ENCODE peak calls at places on chromosomes 2 and 18, in ten cellular contexts. One of them, this sample, is unnamed.

GRCh38 chr2:38190542-38191218 is 114.7 kb upstream of the CYP1B1 start:
- DNase-seq in K562: no peak
- DNase-seq in spleen: no peak
- DNase-seq in HepG2: no peak
- DNase-seq in transverse colon: no peak
- DNase-seq in sigmoid colon: no peak
- DNase-seq in stomach: no peak
- DNase-seq in GM12878: no peak
- DNase-seq in H1: no peak
- DNase-seq in GM23338: no peak
- DNase-seq in this sample: no peak

GRCh38 chr2:226333388-226333787 is 466.2 kb downstream of the IRS1 start:
- DNase-seq in K562: no peak
- DNase-seq in spleen: no peak
- DNase-seq in HepG2: no peak
- DNase-seq in transverse colon: no peak
- DNase-seq in sigmoid colon: no peak
- DNase-seq in stomach: no peak
- DNase-seq in GM12878: no peak
- DNase-seq in H1: no peak
- DNase-seq in GM23338: no peak
- DNase-seq in this sample: no peak

GRCh38 chr18:80044072-80044471 is 9.8 kb downstream of the RBFA start:
- DNase-seq in K562: no peak
- DNase-seq in spleen: no peak
- DNase-seq in HepG2: peak; percentile 67
- DNase-seq in transverse colon: no peak
- DNase-seq in sigmoid colon: no peak
- DNase-seq in stomach: no peak
- DNase-seq in GM12878: no peak
- DNase-seq in H1: no peak
- DNase-seq in GM23338: no peak
- DNase-seq in this sample: no peak

GRCh38 chr18:26703170-26703933 is 155.0 kb upstream of the KCTD1 start:
- DNase-seq in K562: no peak
- DNase-seq in spleen: no peak
- DNase-seq in HepG2: no peak
- DNase-seq in transverse colon: peak; percentile 32
- DNase-seq in sigmoid colon: no peak
- DNase-seq in stomach: peak; percentile 83
- DNase-seq in GM12878: no peak
- DNase-seq in H1: no peak
- DNase-seq in GM23338: peak; percentile 52
- DNase-seq in this sample: no peak

GRCh38 chr2:172484253-172484652 is 56.9 kb downstream of the ITGA6 start:
- DNase-seq in K562: no peak
- DNase-seq in spleen: no peak
- DNase-seq in HepG2: peak; percentile 41
- DNase-seq in transverse colon: no peak
- DNase-seq in sigmoid colon: no peak
- DNase-seq in stomach: no peak
- DNase-seq in GM12878: no peak
- DNase-seq in H1: no peak
- DNase-seq in GM23338: peak; percentile 35
- DNase-seq in this sample: no peak

GRCh38 chr2:20539776-20540586 is 93.1 kb downstream of the RHOB start:
- DNase-seq in K562: peak; percentile 27
- DNase-seq in spleen: peak; percentile 68
- DNase-seq in HepG2: no peak
- DNase-seq in transverse colon: no peak
- DNase-seq in sigmoid colon: no peak
- DNase-seq in stomach: no peak
- DNase-seq in GM12878: no peak
- DNase-seq in H1: no peak
- DNase-seq in GM23338: no peak
- DNase-seq in this sample: no peak

GRCh38 chr2:231861538-231861937 is 64.7 kb downstream of the NPPC start:
- DNase-seq in K562: no peak
- DNase-seq in spleen: no peak
- DNase-seq in HepG2: no peak
- DNase-seq in transverse colon: no peak
- DNase-seq in sigmoid colon: no peak
- DNase-seq in stomach: no peak
- DNase-seq in GM12878: no peak
- DNase-seq in H1: no peak
- DNase-seq in GM23338: peak; percentile 19
- DNase-seq in this sample: no peak

GRCh38 chr18:62610509-62611394 is 87.9 kb downstream of the ZCCHC2 start:
- DNase-seq in K562: peak; percentile 20
- DNase-seq in spleen: no peak
- DNase-seq in HepG2: no peak
- DNase-seq in transverse colon: no peak
- DNase-seq in sigmoid colon: no peak
- DNase-seq in stomach: no peak
- DNase-seq in GM12878: no peak
- DNase-seq in H1: peak; percentile 73
- DNase-seq in GM23338: peak; percentile 57
- DNase-seq in this sample: no peak

GRCh38 chr2:198913394-198914152 is 544.2 kb downstream of the SATB2 start:
- DNase-seq in K562: no peak
- DNase-seq in spleen: no peak
- DNase-seq in HepG2: no peak
- DNase-seq in transverse colon: no peak
- DNase-seq in sigmoid colon: no peak
- DNase-seq in stomach: no peak
- DNase-seq in GM12878: peak; percentile 89
- DNase-seq in H1: no peak
- DNase-seq in GM23338: no peak
- DNase-seq in this sample: no peak

GRCh38 chr18:25827961-25828561 is 262.4 kb downstream of the SS18 start:
- DNase-seq in K562: no peak
- DNase-seq in spleen: no peak
- DNase-seq in HepG2: peak; percentile 56
- DNase-seq in transverse colon: no peak
- DNase-seq in sigmoid colon: no peak
- DNase-seq in stomach: no peak
- DNase-seq in GM12878: no peak
- DNase-seq in H1: no peak
- DNase-seq in GM23338: peak; percentile 34
- DNase-seq in this sample: no peak

GRCh38 chr2:171083426-171083825 is 77.3 kb downstream of the TLK1 start:
- DNase-seq in K562: no peak
- DNase-seq in spleen: no peak
- DNase-seq in HepG2: no peak
- DNase-seq in transverse colon: no peak
- DNase-seq in sigmoid colon: no peak
- DNase-seq in stomach: no peak
- DNase-seq in GM12878: no peak
- DNase-seq in H1: no peak
- DNase-seq in GM23338: no peak
- DNase-seq in this sample: no peak

GRCh38 chr2:46275995-46276394 is 21.2 kb upstream of the EPAS1 start:
- DNase-seq in K562: no peak
- DNase-seq in spleen: peak; percentile 89
- DNase-seq in HepG2: no peak
- DNase-seq in transverse colon: peak; percentile 31
- DNase-seq in sigmoid colon: peak; percentile 74
- DNase-seq in stomach: no peak
- DNase-seq in GM12878: no peak
- DNase-seq in H1: peak; percentile 71
- DNase-seq in GM23338: peak; percentile 74
- DNase-seq in this sample: no peak

GRCh38 chr2:136408795-136409194 is 290.8 kb upstream of the CXCR4 start:
- DNase-seq in K562: no peak
- DNase-seq in spleen: no peak
- DNase-seq in HepG2: no peak
- DNase-seq in transverse colon: no peak
- DNase-seq in sigmoid colon: no peak
- DNase-seq in stomach: no peak
- DNase-seq in GM12878: no peak
- DNase-seq in H1: no peak
- DNase-seq in GM23338: no peak
- DNase-seq in this sample: no peak

DNA sequence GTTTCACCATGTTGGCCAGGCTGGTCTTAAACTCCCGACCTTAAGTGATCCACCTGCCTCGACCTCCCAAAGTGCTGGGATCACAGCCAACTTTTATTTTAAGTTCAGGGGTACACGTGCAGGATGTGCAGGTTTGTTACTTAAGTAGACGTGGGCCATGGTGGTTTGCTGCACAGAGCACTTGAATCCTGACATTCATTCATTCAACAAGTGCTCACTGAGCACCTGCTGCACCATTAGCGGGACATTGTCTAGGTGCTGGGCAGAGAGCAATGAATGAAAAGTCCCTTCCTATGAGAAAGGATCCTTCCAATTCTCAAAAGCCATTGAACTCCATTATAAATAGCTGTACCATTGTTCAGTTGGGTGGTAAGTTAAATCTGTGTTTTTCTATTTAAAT is 31.0 kb downstream of the TGFA start:
- DNase-seq in K562: no peak
- DNase-seq in spleen: no peak
- DNase-seq in HepG2: no peak
- DNase-seq in transverse colon: no peak
- DNase-seq in sigmoid colon: no peak
- DNase-seq in stomach: no peak
- DNase-seq in GM12878: no peak
- DNase-seq in H1: peak; percentile 2
- DNase-seq in GM23338: no peak
- DNase-seq in this sample: no peak
- H3K4me1 ChIP-seq in K562: no peaks in the 10 kb centered on the region
- H3K4me1 ChIP-seq in spleen: peaks cover 19% of the 10 kb centered on the region
- H3K4me1 ChIP-seq in HepG2: peaks cover 61% of the 10 kb centered on the region
- H3K4me1 ChIP-seq in transverse colon: peaks cover 30% of the 10 kb centered on the region
- H3K4me1 ChIP-seq in sigmoid colon: peaks cover 12% of the 10 kb centered on the region
- H3K4me1 ChIP-seq in stomach: peaks cover 48% of the 10 kb centered on the region
- H3K4me1 ChIP-seq in GM12878: no peaks in the 10 kb centered on the region
- H3K4me1 ChIP-seq in H1: peaks cover 5% of the 10 kb centered on the region
- H3K4me1 ChIP-seq in GM23338: peaks cover 9% of the 10 kb centered on the region
- H3K4me1 ChIP-seq in this sample: peaks cover 4% of the 10 kb centered on the region

GRCh38 chr18:76453057-76453561 is 41.9 kb downstream of the ZNF516 start:
- DNase-seq in K562: no peak
- DNase-seq in spleen: no peak
- DNase-seq in HepG2: no peak
- DNase-seq in transverse colon: no peak
- DNase-seq in sigmoid colon: no peak
- DNase-seq in stomach: no peak
- DNase-seq in GM12878: no peak
- DNase-seq in H1: no peak
- DNase-seq in GM23338: no peak
- DNase-seq in this sample: no peak

GRCh38 chr18:76450452-76450851 is 44.6 kb downstream of the ZNF516 start:
- DNase-seq in K562: no peak
- DNase-seq in spleen: no peak
- DNase-seq in HepG2: no peak
- DNase-seq in transverse colon: no peak
- DNase-seq in sigmoid colon: peak; percentile 51
- DNase-seq in stomach: no peak
- DNase-seq in GM12878: no peak
- DNase-seq in H1: peak; percentile 39
- DNase-seq in GM23338: peak; percentile 24
- DNase-seq in this sample: no peak

GRCh38 chr18:76450912-76451421 is 44.1 kb downstream of the ZNF516 start:
- DNase-seq in K562: no peak
- DNase-seq in spleen: peak; percentile 84
- DNase-seq in HepG2: no peak
- DNase-seq in transverse colon: peak; percentile 42
- DNase-seq in sigmoid colon: peak; percentile 79
- DNase-seq in stomach: no peak
- DNase-seq in GM12878: peak; percentile 37
- DNase-seq in H1: peak; percentile 52
- DNase-seq in GM23338: peak; percentile 65
- DNase-seq in this sample: no peak

GRCh38 chr18:76452357-76452756 is 42.7 kb downstream of the ZNF516 start:
- DNase-seq in K562: no peak
- DNase-seq in spleen: no peak
- DNase-seq in HepG2: no peak
- DNase-seq in transverse colon: no peak
- DNase-seq in sigmoid colon: peak; percentile 61
- DNase-seq in stomach: no peak
- DNase-seq in GM12878: no peak
- DNase-seq in H1: no peak
- DNase-seq in GM23338: peak; percentile 35
- DNase-seq in this sample: no peak

GRCh38 chr18:76451475-76452331 is 43.3 kb downstream of the ZNF516 start:
- DNase-seq in K562: no peak
- DNase-seq in spleen: peak; percentile 75
- DNase-seq in HepG2: no peak
- DNase-seq in transverse colon: no peak
- DNase-seq in sigmoid colon: peak; percentile 63
- DNase-seq in stomach: no peak
- DNase-seq in GM12878: no peak
- DNase-seq in H1: peak; percentile 43
- DNase-seq in GM23338: peak; percentile 35
- DNase-seq in this sample: no peak
- TF ChIP-seq CTCF in K562: no peak
- TF ChIP-seq CTCF in spleen: no peak
- TF ChIP-seq CTCF in HepG2: no peak
- TF ChIP-seq CTCF in transverse colon: no peak
- TF ChIP-seq CTCF in sigmoid colon: no peak
- TF ChIP-seq CTCF in stomach: no peak
- TF ChIP-seq CTCF in GM12878: no peak
- TF ChIP-seq CTCF in H1: no peak
- TF ChIP-seq CTCF in GM23338: no peak
- TF ChIP-seq CTCF in this sample: no peak

DNA sequence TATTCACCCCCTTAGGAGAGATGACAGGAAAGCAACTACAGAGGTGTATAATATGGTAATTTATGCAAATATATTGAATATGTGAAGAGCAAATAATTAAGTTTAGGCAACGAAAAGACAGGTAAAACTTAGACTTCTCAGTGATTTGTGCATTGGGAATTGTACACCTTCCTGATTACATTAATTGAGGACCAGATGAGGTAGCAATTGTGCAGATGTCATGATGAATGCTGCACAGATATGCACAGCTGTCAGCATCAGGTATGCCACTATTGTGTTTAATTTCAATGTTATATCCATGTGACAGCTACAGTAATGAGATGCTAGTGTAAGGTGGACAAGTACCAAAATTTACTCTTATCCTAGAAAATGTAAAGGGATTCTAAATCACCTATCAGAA is 267.2 kb upstream of the FSIP2 start:
- DNase-seq in K562: no peak
- DNase-seq in spleen: no peak
- DNase-seq in HepG2: no peak
- DNase-seq in transverse colon: no peak
- DNase-seq in sigmoid colon: no peak
- DNase-seq in stomach: no peak
- DNase-seq in GM12878: no peak
- DNase-seq in H1: no peak
- DNase-seq in GM23338: no peak
- DNase-seq in this sample: no peak
- TF ChIP-seq POLR2AphosphoS5 in K562: no peak
- TF ChIP-seq POLR2AphosphoS5 in spleen: no peak
- TF ChIP-seq POLR2AphosphoS5 in HepG2: no peak
- TF ChIP-seq POLR2AphosphoS5 in transverse colon: no peak
- TF ChIP-seq POLR2AphosphoS5 in sigmoid colon: no peak
- TF ChIP-seq POLR2AphosphoS5 in stomach: no peak
- TF ChIP-seq POLR2AphosphoS5 in GM12878: no peak
- TF ChIP-seq POLR2AphosphoS5 in H1: no peak
- TF ChIP-seq POLR2AphosphoS5 in GM23338: no peak
- TF ChIP-seq POLR2AphosphoS5 in this sample: no peak

DNA sequence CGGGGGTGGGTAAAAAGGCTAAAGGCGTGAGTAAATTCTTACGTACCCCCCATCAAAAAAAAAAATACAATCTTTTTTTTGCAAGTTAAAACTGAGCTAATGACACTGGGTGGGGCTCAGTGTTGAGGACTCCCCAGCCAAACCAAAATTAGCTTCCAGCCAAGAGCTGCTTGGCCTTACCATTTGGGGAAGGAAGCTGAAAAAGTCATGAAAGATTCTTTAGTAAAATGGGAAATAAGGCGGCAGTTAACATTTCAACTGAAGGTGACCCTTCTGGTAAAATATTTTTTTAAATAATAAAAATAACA is 16.4 kb downstream of the SMAD7 start:
- DNase-seq in K562: no peak
- DNase-seq in spleen: no peak
- DNase-seq in HepG2: no peak
- DNase-seq in transverse colon: no peak
- DNase-seq in sigmoid colon: no peak
- DNase-seq in stomach: no peak
- DNase-seq in GM12878: no peak
- DNase-seq in H1: no peak
- DNase-seq in GM23338: no peak
- DNase-seq in this sample: no peak
- H3K4me1 ChIP-seq in K562: peaks cover 45% of the 10 kb centered on the region
- H3K4me1 ChIP-seq in spleen: peaks cover 97% of the 10 kb centered on the region
- H3K4me1 ChIP-seq in HepG2: peaks cover 97% of the 10 kb centered on the region
- H3K4me1 ChIP-seq in transverse colon: peaks cover 99% of the 10 kb centered on the region
- H3K4me1 ChIP-seq in sigmoid colon: peaks cover 93% of the 10 kb centered on the region
- H3K4me1 ChIP-seq in stomach: peaks cover 100% of the 10 kb centered on the region
- H3K4me1 ChIP-seq in GM12878: peaks cover 67% of the 10 kb centered on the region
- H3K4me1 ChIP-seq in H1: peaks cover 25% of the 10 kb centered on the region
- H3K4me1 ChIP-seq in GM23338: peaks cover 89% of the 10 kb centered on the region
- H3K4me1 ChIP-seq in this sample: peaks cover 40% of the 10 kb centered on the region

This sample was measured in prostate gland.